ENCODE peak calls at places on chromosomes 2 and 18, in nine cellular contexts. One of them, this sample, is unnamed.
A peak's percentile ranks its signal among the peaks of the same experiment; 100 is the strongest.

GRCh38 chr2:212066546-212066945 is 472.1 kb downstream of the ERBB4 start:
- DNase-seq in GM04504: no peak
- DNase-seq in NB4: no peak
- DNase-seq in Calu3: no peak
- DNase-seq in globus pallidus: no peak
- DNase-seq in central memory CD4-positive, alpha-beta T cell: no peak
- DNase-seq in HuH-7.5: no peak
- DNase-seq in kidney: no peak
- DNase-seq in EL: no peak
- DNase-seq in this sample: no peak

GRCh38 chr18:75106746-75107145 is 102.2 kb downstream of the PTGR3 start:
- DNase-seq in GM04504: no peak
- DNase-seq in NB4: no peak
- DNase-seq in Calu3: no peak
- DNase-seq in globus pallidus: no peak
- DNase-seq in central memory CD4-positive, alpha-beta T cell: no peak
- DNase-seq in HuH-7.5: no peak
- DNase-seq in kidney: no peak
- DNase-seq in EL: no peak
- DNase-seq in this sample: no peak

GRCh38 chr2:26172866-26173595 is at the start of gene GAREM2:
- DNase-seq in GM04504: no peak
- DNase-seq in NB4: no peak
- DNase-seq in Calu3: no peak
- DNase-seq in globus pallidus: no peak
- DNase-seq in central memory CD4-positive, alpha-beta T cell: no peak
- DNase-seq in HuH-7.5: peak; percentile 57
- DNase-seq in kidney: peak; percentile 72
- DNase-seq in EL: no peak
- DNase-seq in this sample: no peak

GRCh38 chr2:131045286-131045924 is 47.9 kb downstream of the FAM168B start:
- DNase-seq in GM04504: no peak
- DNase-seq in NB4: no peak
- DNase-seq in Calu3: no peak
- DNase-seq in globus pallidus: no peak
- DNase-seq in central memory CD4-positive, alpha-beta T cell: no peak
- DNase-seq in HuH-7.5: no peak
- DNase-seq in kidney: peak; percentile 46
- DNase-seq in EL: no peak
- DNase-seq in this sample: no peak

GRCh38 chr18:42413870-42414269 is 458.8 kb downstream of the PIK3C3 start:
- DNase-seq in GM04504: no peak
- DNase-seq in NB4: no peak
- DNase-seq in Calu3: no peak
- DNase-seq in globus pallidus: no peak
- DNase-seq in central memory CD4-positive, alpha-beta T cell: no peak
- DNase-seq in HuH-7.5: no peak
- DNase-seq in kidney: no peak
- DNase-seq in EL: no peak
- DNase-seq in this sample: peak; percentile 48

GRCh38 chr2:80075719-80076118 is 228.8 kb downstream of the LRRTM1 start:
- DNase-seq in GM04504: no peak
- DNase-seq in NB4: no peak
- DNase-seq in Calu3: no peak
- DNase-seq in globus pallidus: no peak
- DNase-seq in central memory CD4-positive, alpha-beta T cell: no peak
- DNase-seq in HuH-7.5: no peak
- DNase-seq in kidney: no peak
- DNase-seq in EL: no peak
- DNase-seq in this sample: no peak

GRCh38 chr2:62305421-62306176 is 109.7 kb downstream of the B3GNT2 start:
- DNase-seq in GM04504: no peak
- DNase-seq in NB4: peak; percentile 49
- DNase-seq in Calu3: no peak
- DNase-seq in globus pallidus: no peak
- DNase-seq in central memory CD4-positive, alpha-beta T cell: no peak
- DNase-seq in HuH-7.5: no peak
- DNase-seq in kidney: no peak
- DNase-seq in EL: no peak
- DNase-seq in this sample: no peak

GRCh38 chr2:53505814-53506213 is 261.8 kb upstream of the CHAC2 start:
- DNase-seq in GM04504: no peak
- DNase-seq in NB4: no peak
- DNase-seq in Calu3: no peak
- DNase-seq in globus pallidus: no peak
- DNase-seq in central memory CD4-positive, alpha-beta T cell: no peak
- DNase-seq in HuH-7.5: no peak
- DNase-seq in kidney: no peak
- DNase-seq in EL: peak; percentile 59
- DNase-seq in this sample: no peak

GRCh38 chr2:126736133-126736874 is 80.3 kb downstream of the GYPC start:
- DNase-seq in GM04504: peak; percentile 16
- DNase-seq in NB4: peak; percentile 75
- DNase-seq in Calu3: no peak
- DNase-seq in globus pallidus: no peak
- DNase-seq in central memory CD4-positive, alpha-beta T cell: no peak
- DNase-seq in HuH-7.5: no peak
- DNase-seq in kidney: no peak
- DNase-seq in EL: no peak
- DNase-seq in this sample: peak; percentile 36

GRCh38 chr2:156539086-156539485 is 102.9 kb downstream of the GPD2 start:
- DNase-seq in GM04504: no peak
- DNase-seq in NB4: no peak
- DNase-seq in Calu3: no peak
- DNase-seq in globus pallidus: no peak
- DNase-seq in central memory CD4-positive, alpha-beta T cell: no peak
- DNase-seq in HuH-7.5: no peak
- DNase-seq in kidney: no peak
- DNase-seq in EL: no peak
- DNase-seq in this sample: no peak

GRCh38 chr2:105731511-105731910 is 13.2 kb upstream of the NCK2 start:
- DNase-seq in GM04504: no peak
- DNase-seq in NB4: peak; percentile 85
- DNase-seq in Calu3: no peak
- DNase-seq in globus pallidus: peak; percentile 47
- DNase-seq in central memory CD4-positive, alpha-beta T cell: no peak
- DNase-seq in HuH-7.5: no peak
- DNase-seq in kidney: no peak
- DNase-seq in EL: no peak
- DNase-seq in this sample: no peak

GRCh38 chr2:238083919-238084318 is 16.2 kb upstream of the ESPNL start:
- DNase-seq in GM04504: no peak
- DNase-seq in NB4: no peak
- DNase-seq in Calu3: no peak
- DNase-seq in globus pallidus: no peak
- DNase-seq in central memory CD4-positive, alpha-beta T cell: no peak
- DNase-seq in HuH-7.5: no peak
- DNase-seq in kidney: no peak
- DNase-seq in EL: no peak
- DNase-seq in this sample: no peak

GRCh38 chr18:79503406-79503805 is 107.7 kb downstream of the NFATC1 start:
- DNase-seq in GM04504: no peak
- DNase-seq in NB4: no peak
- DNase-seq in Calu3: no peak
- DNase-seq in globus pallidus: no peak
- DNase-seq in central memory CD4-positive, alpha-beta T cell: no peak
- DNase-seq in HuH-7.5: no peak
- DNase-seq in kidney: no peak
- DNase-seq in EL: no peak
- DNase-seq in this sample: no peak

GRCh38 chr18:9874730-9875129 is 11.0 kb upstream of the TXNDC2 start:
- DNase-seq in GM04504: no peak
- DNase-seq in NB4: no peak
- DNase-seq in Calu3: no peak
- DNase-seq in globus pallidus: no peak
- DNase-seq in central memory CD4-positive, alpha-beta T cell: no peak
- DNase-seq in HuH-7.5: no peak
- DNase-seq in kidney: no peak
- DNase-seq in EL: peak; percentile 19
- DNase-seq in this sample: peak; percentile 8

GRCh38 chr2:24887325-24887874 is 32.6 kb downstream of the ADCY3 start:
- DNase-seq in GM04504: no peak
- DNase-seq in NB4: no peak
- DNase-seq in Calu3: no peak
- DNase-seq in globus pallidus: no peak
- DNase-seq in central memory CD4-positive, alpha-beta T cell: no peak
- DNase-seq in HuH-7.5: no peak
- DNase-seq in kidney: no peak
- DNase-seq in EL: no peak
- DNase-seq in this sample: no peak